ENCODE peak calls at places on chromosomes 2 and 18, in nine cellular contexts. C is GM23248, I is hepatocyte, Q is GM23338, D is HCT116, K is SK-N-SH, A is neural progenitor cell, U is OCI-LY7, H is MM.1S. E is an unnamed sample.

GRCh38 chr18:980586-980985 is 75.9 kb downstream of the ADCYAP1 start:
- DNase-seq in C (peak; percentile 17), U (no peak), I (no peak), D (no peak), K (no peak), Q (no peak), A (no peak), H (no peak), E (no peak)

GRCh38 chr2:220556658-220557057 is 929.2 kb downstream of the SLC4A3 start:
- DNase-seq in H (peak; percentile 69), C (peak; percentile 80), Q (no peak), K (no peak), U (no peak), I (no peak), A (no peak), D (no peak), E (peak; percentile 36)

GRCh38 chr2:158142165-158142564 is 40.5 kb downstream of the UPP2 start:
- DNase-seq in Q (no peak), A (no peak), U (no peak), I (no peak), D (no peak), K (no peak), H (no peak), C (no peak), E (no peak)

GRCh38 chr2:236735742-236736360 is 166.2 kb downstream of the ACKR3 start:
- DNase-seq in U (no peak), C (no peak), I (no peak), A (peak; percentile 34), K (no peak), H (no peak), D (no peak), Q (no peak), E (no peak)

GRCh38 chr2:217864960-217865359 is 137.8 kb downstream of the TNS1 start:
- DNase-seq in U (peak; percentile 9), H (no peak), D (no peak), I (no peak), Q (no peak), A (no peak), C (peak; percentile 41), K (no peak), E (no peak)

GRCh38 chr2:100293341-100294161 is 28.8 kb downstream of the LONRF2 start:
- DNase-seq in D (no peak), I (no peak), U (no peak), Q (no peak), C (peak; percentile 19), A (no peak), K (no peak), H (no peak), E (peak; percentile 51)

GRCh38 chr18:9323750-9324445 is 10.7 kb upstream of the TWSG1 start:
- DNase-seq in Q (no peak), A (no peak), C (peak; percentile 53), H (no peak), K (no peak), U (no peak), I (no peak), D (no peak), E (no peak)

GRCh38 chr2:219639356-219639755 is 11.9 kb downstream of the SLC4A3 start:
- DNase-seq in K (no peak), I (no peak), Q (no peak), C (no peak), D (no peak), H (no peak), U (no peak), A (no peak), E (no peak)

GRCh38 chr2:79090678-79091077 is 2.9 kb upstream of the REG1B start:
- DNase-seq in C (no peak), Q (no peak), K (no peak), I (no peak), U (no peak), D (no peak), H (no peak), A (no peak), E (no peak)

GRCh38 chr2:101803128-101803527 is 105.6 kb downstream of the MAP4K4 start:
- DNase-seq in Q (no peak), A (no peak), H (no peak), U (no peak), C (peak; percentile 53), I (no peak), K (no peak), D (no peak), E (peak; percentile 68)

GRCh38 chr2:112834379-112835014 is 2.1 kb downstream of the IL1B start:
- DNase-seq in K (no peak), Q (no peak), H (no peak), D (no peak), C (no peak), U (no peak), I (peak; percentile 72), A (no peak), E (peak; percentile 75)

DNA sequence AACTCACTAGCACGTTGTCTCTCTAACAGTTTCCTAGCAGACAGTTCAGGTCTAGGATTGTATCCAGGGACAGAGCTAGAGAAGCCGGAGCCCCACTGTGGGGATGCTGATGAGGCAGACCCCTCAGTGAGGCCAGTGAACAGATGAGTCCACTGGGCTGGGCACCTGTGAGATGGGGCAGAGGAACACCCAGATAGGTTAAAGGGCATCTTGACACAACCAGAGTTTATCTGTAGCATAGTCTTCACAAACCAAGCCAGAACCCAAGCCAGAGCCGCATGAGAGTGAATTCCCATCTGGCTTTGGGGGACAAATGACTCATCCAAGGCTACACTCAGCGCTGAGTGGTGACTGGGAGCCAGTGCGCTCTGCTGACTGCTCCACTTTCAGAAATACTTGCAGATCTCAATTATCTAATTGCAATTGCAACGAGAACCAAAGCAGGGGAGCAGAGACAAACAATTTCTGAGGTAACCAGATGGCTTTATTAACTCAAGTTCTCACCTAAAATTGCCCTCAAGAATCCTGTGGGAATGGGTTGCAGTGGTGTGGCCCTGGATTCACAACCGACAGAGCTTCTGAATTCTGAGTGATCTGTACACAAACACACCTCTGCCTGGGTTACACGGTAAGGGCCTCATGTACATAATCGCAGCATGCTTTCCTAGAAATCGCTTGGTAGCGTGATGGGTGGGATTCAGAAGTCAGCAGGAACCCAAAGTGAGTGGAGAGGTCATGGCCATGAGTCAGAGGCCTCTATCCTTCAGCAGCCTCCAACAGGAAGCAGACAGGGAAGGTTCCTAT is 48.7 kb upstream of the MSH2 start:
- DNase-seq in H (no peak), I (peak; percentile 65), Q (no peak), U (no peak), C (peak; percentile 83), A (no peak), K (no peak), D (no peak), E (peak; percentile 85)
- TF ChIP-seq EZH2phosphoT487 in H (no peak), I (no peak), Q (no peak), U (no peak), C (no peak), A (no peak), K (no peak), D (no peak), E (no peak)

DNA sequence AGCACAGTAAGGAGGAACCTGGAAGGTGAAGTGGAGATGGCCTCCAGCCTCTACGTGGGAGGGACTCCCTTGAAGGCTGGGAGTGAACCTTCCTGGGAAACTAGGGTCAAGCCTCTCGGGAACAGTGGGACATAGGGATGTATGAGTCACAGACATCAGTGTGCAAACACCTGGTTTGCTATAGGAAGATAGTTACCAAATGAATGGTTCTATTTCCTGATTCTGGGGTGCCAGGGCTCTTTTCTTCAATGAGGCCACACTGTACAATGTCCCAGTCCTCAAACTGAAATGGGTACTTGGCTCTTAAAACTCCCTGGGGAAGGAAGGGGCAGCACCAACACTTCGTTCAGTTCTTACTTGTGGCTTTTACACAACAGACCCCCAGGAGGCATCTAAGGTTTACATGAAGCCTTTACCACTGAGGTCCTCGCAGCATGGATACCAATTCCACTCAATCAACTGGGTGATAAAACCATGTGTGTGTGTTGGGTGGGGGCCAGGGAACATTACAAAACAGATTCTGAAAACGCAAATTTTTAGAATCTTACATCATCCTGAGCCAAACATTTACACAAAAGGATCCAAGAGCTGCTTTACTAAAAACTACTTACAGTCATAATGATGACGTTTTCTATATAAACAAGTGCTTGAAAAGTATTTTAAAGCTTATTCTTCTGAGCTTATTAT is 10.4 kb downstream of the ERFE start:
- DNase-seq in I (no peak), D (no peak), U (no peak), A (no peak), C (peak; percentile 93), Q (no peak), H (no peak), K (peak; percentile 19), E (peak; percentile 29)
- H3K4me2 ChIP-seq in I (no peak overlapping the region), D (no peak overlapping the region), U (no peak overlapping the region), A (no peak overlapping the region), C (peak overlapping the region; percentile 83), Q (no peak overlapping the region), H (no peak overlapping the region), K (peak overlapping the region; percentile 56), E (no peak overlapping the region)

DNA sequence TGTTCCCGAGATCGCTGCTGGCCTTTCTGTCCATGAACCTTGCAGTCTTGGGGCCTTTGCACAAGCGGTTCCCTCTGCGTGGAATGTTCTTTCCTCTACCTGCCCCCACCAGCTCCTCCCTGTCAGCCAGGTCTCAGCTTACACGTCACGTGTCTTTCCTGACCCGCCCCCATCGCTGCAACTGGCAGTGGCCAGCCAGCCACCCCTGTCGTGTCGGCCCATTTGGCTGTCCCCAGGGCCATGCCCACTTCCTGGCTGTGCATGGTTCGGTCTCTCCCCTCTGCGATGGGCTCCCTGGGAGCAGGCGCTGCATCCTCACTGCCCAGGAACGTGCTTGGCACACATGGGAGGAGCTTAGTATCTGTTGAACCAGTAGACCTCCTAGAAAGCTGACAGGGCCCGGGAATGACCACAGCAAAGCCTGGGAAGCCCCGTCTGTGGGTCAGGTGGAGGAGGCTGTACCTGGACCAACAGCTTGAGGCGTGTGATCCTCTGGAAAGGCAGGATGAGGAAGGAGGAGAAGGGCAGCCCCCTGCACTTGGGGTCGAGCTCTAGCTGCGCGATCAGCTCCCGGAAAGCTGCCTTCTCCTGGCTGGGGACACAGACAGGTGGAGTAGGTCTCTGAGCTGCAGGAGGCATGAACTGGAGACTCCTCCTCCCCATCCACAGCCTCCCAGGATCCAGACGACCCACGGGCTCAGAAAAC is 21.0 kb downstream of the SNORC start:
- DNase-seq in K (no peak), C (peak; percentile 39), A (peak; percentile 75), I (peak; percentile 62), H (peak; percentile 15), Q (peak; percentile 83), D (peak; percentile 77), U (no peak), E (no peak)
- TF ChIP-seq EZH2phosphoT487 in K (no peak), C (no peak), A (no peak), I (no peak), H (no peak), Q (no peak), D (no peak), U (no peak), E (no peak)

GRCh38 chr2:33240178-33240577 is 236.3 kb upstream of the RASGRP3 start:
- DNase-seq in H (no peak), C (no peak), U (no peak), Q (no peak), A (no peak), D (no peak), K (no peak), I (peak; percentile 51), E (peak; percentile 70)

GRCh38 chr2:33241581-33241980 is 234.9 kb upstream of the RASGRP3 start:
- DNase-seq in H (no peak), Q (no peak), K (no peak), U (no peak), C (no peak), A (no peak), D (no peak), I (no peak), E (no peak)

GRCh38 chr2:33236457-33236856 is 240.0 kb upstream of the RASGRP3 start:
- DNase-seq in U (no peak), K (no peak), I (no peak), H (no peak), A (no peak), Q (no peak), C (peak; percentile 69), D (no peak), E (peak; percentile 83)

GRCh38 chr2:33241072-33241471 is 235.4 kb upstream of the RASGRP3 start:
- DNase-seq in A (no peak), Q (no peak), C (no peak), K (no peak), H (no peak), D (no peak), U (no peak), I (no peak), E (no peak)

GRCh38 chr2:33238111-33238510 is 238.3 kb upstream of the RASGRP3 start:
- DNase-seq in C (peak; percentile 65), Q (no peak), A (no peak), U (no peak), I (no peak), H (no peak), K (no peak), D (no peak), E (peak; percentile 89)
- H3K4me2 ChIP-seq in C (no peak overlapping the region), Q (no peak overlapping the region), A (no peak overlapping the region), U (no peak overlapping the region), I (no peak overlapping the region), H (no peak overlapping the region), K (peak overlapping the region; percentile 19), D (no peak overlapping the region), E (peak overlapping the region; percentile 55)

E was measured in PC-3.